ENCODE peak calls at places on chromosome 9, in eight cellular contexts. One of them, this sample, is unnamed.

GRCh38 chr9:127898433-127899199 is 787 bp downstream of the ST6GALNAC6 start:
- DNase-seq in NCI-H774: no peak
- DNase-seq in heart left ventricle: no peak
- DNase-seq in GDM1: no peak
- DNase-seq in GM06990: peak
- DNase-seq in T-helper 17 cell: no peak
- DNase-seq in CD8-positive, alpha-beta T cell: no peak
- DNase-seq in AG10803: peak
- DNase-seq in this sample: peak

GRCh38 chr9:75624984-75625383 is 265.5 kb upstream of the PCSK5 start:
- DNase-seq in NCI-H774: no peak
- DNase-seq in heart left ventricle: no peak
- DNase-seq in GDM1: no peak
- DNase-seq in GM06990: no peak
- DNase-seq in T-helper 17 cell: no peak
- DNase-seq in CD8-positive, alpha-beta T cell: no peak
- DNase-seq in AG10803: no peak
- DNase-seq in this sample: no peak

GRCh38 chr9:15176821-15177220 is 130.2 kb downstream of the TTC39B start:
- DNase-seq in NCI-H774: no peak
- DNase-seq in heart left ventricle: no peak
- DNase-seq in GDM1: no peak
- DNase-seq in GM06990: no peak
- DNase-seq in T-helper 17 cell: no peak
- DNase-seq in CD8-positive, alpha-beta T cell: no peak
- DNase-seq in AG10803: no peak
- DNase-seq in this sample: no peak

GRCh38 chr9:112547712-112548440 is 61.2 kb downstream of the KIAA1958 start:
- DNase-seq in NCI-H774: no peak
- DNase-seq in heart left ventricle: no peak
- DNase-seq in GDM1: no peak
- DNase-seq in GM06990: no peak
- DNase-seq in T-helper 17 cell: no peak
- DNase-seq in CD8-positive, alpha-beta T cell: no peak
- DNase-seq in AG10803: no peak
- DNase-seq in this sample: no peak

GRCh38 chr9:125683486-125683885 is 23.5 kb downstream of the MAPKAP1 start:
- DNase-seq in NCI-H774: no peak
- DNase-seq in heart left ventricle: no peak
- DNase-seq in GDM1: no peak
- DNase-seq in GM06990: no peak
- DNase-seq in T-helper 17 cell: no peak
- DNase-seq in CD8-positive, alpha-beta T cell: no peak
- DNase-seq in AG10803: peak
- DNase-seq in this sample: no peak

GRCh38 chr9:134299883-134300282 is 26.4 kb upstream of the RXRA start:
- DNase-seq in NCI-H774: no peak
- DNase-seq in heart left ventricle: peak
- DNase-seq in GDM1: no peak
- DNase-seq in GM06990: no peak
- DNase-seq in T-helper 17 cell: no peak
- DNase-seq in CD8-positive, alpha-beta T cell: no peak
- DNase-seq in AG10803: no peak
- DNase-seq in this sample: no peak

GRCh38 chr9:118438805-118439204 is 734.6 kb downstream of the TLR4 start:
- DNase-seq in NCI-H774: no peak
- DNase-seq in heart left ventricle: no peak
- DNase-seq in GDM1: no peak
- DNase-seq in GM06990: no peak
- DNase-seq in T-helper 17 cell: no peak
- DNase-seq in CD8-positive, alpha-beta T cell: no peak
- DNase-seq in AG10803: no peak
- DNase-seq in this sample: no peak

GRCh38 chr9:116100711-116101111 is 52.9 kb upstream of the PAPPA start:
- DNase-seq in NCI-H774: no peak
- DNase-seq in heart left ventricle: no peak
- DNase-seq in GDM1: no peak
- DNase-seq in GM06990: no peak
- DNase-seq in T-helper 17 cell: no peak
- DNase-seq in CD8-positive, alpha-beta T cell: no peak
- DNase-seq in AG10803: no peak
- DNase-seq in this sample: peak

GRCh38 chr9:121987312-121987711 is 105.8 kb downstream of the TTLL11 start:
- DNase-seq in NCI-H774: no peak
- DNase-seq in heart left ventricle: no peak
- DNase-seq in GDM1: no peak
- DNase-seq in GM06990: no peak
- DNase-seq in T-helper 17 cell: no peak
- DNase-seq in CD8-positive, alpha-beta T cell: no peak
- DNase-seq in AG10803: no peak
- DNase-seq in this sample: no peak

GRCh38 chr9:87698069-87698809 is 27.7 kb upstream of the CTSL start:
- DNase-seq in NCI-H774: no peak
- DNase-seq in heart left ventricle: no peak
- DNase-seq in GDM1: no peak
- DNase-seq in GM06990: no peak
- DNase-seq in T-helper 17 cell: no peak
- DNase-seq in CD8-positive, alpha-beta T cell: no peak
- DNase-seq in AG10803: no peak
- DNase-seq in this sample: no peak

GRCh38 chr9:110571801-110572490 is 7.6 kb downstream of the SVEP1 start:
- DNase-seq in NCI-H774: no peak
- DNase-seq in heart left ventricle: no peak
- DNase-seq in GDM1: no peak
- DNase-seq in GM06990: no peak
- DNase-seq in T-helper 17 cell: no peak
- DNase-seq in CD8-positive, alpha-beta T cell: no peak
- DNase-seq in AG10803: peak
- DNase-seq in this sample: no peak

GRCh38 chr9:116692619-116693018 is 5.5 kb downstream of the TRIM32 start:
- DNase-seq in NCI-H774: no peak
- DNase-seq in heart left ventricle: no peak
- DNase-seq in GDM1: no peak
- DNase-seq in GM06990: no peak
- DNase-seq in T-helper 17 cell: no peak
- DNase-seq in CD8-positive, alpha-beta T cell: no peak
- DNase-seq in AG10803: no peak
- DNase-seq in this sample: no peak

GRCh38 chr9:116232425-116233159 is 79.0 kb downstream of the PAPPA start:
- DNase-seq in NCI-H774: no peak
- DNase-seq in heart left ventricle: no peak
- DNase-seq in GDM1: no peak
- DNase-seq in GM06990: no peak
- DNase-seq in T-helper 17 cell: no peak
- DNase-seq in CD8-positive, alpha-beta T cell: no peak
- DNase-seq in AG10803: peak
- DNase-seq in this sample: peak

GRCh38 chr9:83334320-83334719 is 203.9 kb downstream of the FRMD3 start:
- DNase-seq in NCI-H774: peak
- DNase-seq in heart left ventricle: peak
- DNase-seq in GDM1: peak
- DNase-seq in GM06990: no peak
- DNase-seq in T-helper 17 cell: peak
- DNase-seq in CD8-positive, alpha-beta T cell: peak
- DNase-seq in AG10803: peak
- DNase-seq in this sample: peak

GRCh38 chr9:980621-981020 is 4.2 kb downstream of the DMRT3 start:
- DNase-seq in NCI-H774: no peak
- DNase-seq in heart left ventricle: no peak
- DNase-seq in GDM1: no peak
- DNase-seq in GM06990: no peak
- DNase-seq in T-helper 17 cell: no peak
- DNase-seq in CD8-positive, alpha-beta T cell: no peak
- DNase-seq in AG10803: no peak
- DNase-seq in this sample: no peak

GRCh38 chr9:80968611-80969010 is 720.7 kb downstream of the TLE1 start:
- DNase-seq in NCI-H774: no peak
- DNase-seq in heart left ventricle: no peak
- DNase-seq in GDM1: no peak
- DNase-seq in GM06990: no peak
- DNase-seq in T-helper 17 cell: no peak
- DNase-seq in CD8-positive, alpha-beta T cell: no peak
- DNase-seq in AG10803: peak
- DNase-seq in this sample: peak

GRCh38 chr9:92294297-92294676 is 790 bp upstream of the IARS1 start:
- DNase-seq in NCI-H774: no peak
- DNase-seq in heart left ventricle: no peak
- DNase-seq in GDM1: no peak
- DNase-seq in GM06990: peak
- DNase-seq in T-helper 17 cell: no peak
- DNase-seq in CD8-positive, alpha-beta T cell: no peak
- DNase-seq in AG10803: peak
- DNase-seq in this sample: peak

GRCh38 chr9:88378317-88378716 is 9.9 kb upstream of the SPIN1 start:
- DNase-seq in NCI-H774: no peak
- DNase-seq in heart left ventricle: no peak
- DNase-seq in GDM1: no peak
- DNase-seq in GM06990: no peak
- DNase-seq in T-helper 17 cell: no peak
- DNase-seq in CD8-positive, alpha-beta T cell: no peak
- DNase-seq in AG10803: no peak
- DNase-seq in this sample: no peak

GRCh38 chr9:125146247-125146646 is 2.9 kb upstream of the SCAI start:
- DNase-seq in NCI-H774: no peak
- DNase-seq in heart left ventricle: no peak
- DNase-seq in GDM1: no peak
- DNase-seq in GM06990: peak
- DNase-seq in T-helper 17 cell: no peak
- DNase-seq in CD8-positive, alpha-beta T cell: no peak
- DNase-seq in AG10803: peak
- DNase-seq in this sample: peak

GRCh38 chr9:14096182-14096922 is 217.6 kb downstream of the NFIB start:
- DNase-seq in NCI-H774: peak
- DNase-seq in heart left ventricle: peak
- DNase-seq in GDM1: no peak
- DNase-seq in GM06990: no peak
- DNase-seq in T-helper 17 cell: no peak
- DNase-seq in CD8-positive, alpha-beta T cell: no peak
- DNase-seq in AG10803: peak
- DNase-seq in this sample: peak

GRCh38 chr9:98552306-98552705 is 156.4 kb downstream of the GABBR2 start:
- DNase-seq in NCI-H774: no peak
- DNase-seq in heart left ventricle: no peak
- DNase-seq in GDM1: no peak
- DNase-seq in GM06990: no peak
- DNase-seq in T-helper 17 cell: no peak
- DNase-seq in CD8-positive, alpha-beta T cell: no peak
- DNase-seq in AG10803: no peak
- DNase-seq in this sample: no peak

GRCh38 chr9:21549251-21549765 is 67.2 kb upstream of the IFNE start:
- DNase-seq in NCI-H774: no peak
- DNase-seq in heart left ventricle: no peak
- DNase-seq in GDM1: no peak
- DNase-seq in GM06990: no peak
- DNase-seq in T-helper 17 cell: no peak
- DNase-seq in CD8-positive, alpha-beta T cell: no peak
- DNase-seq in AG10803: peak
- DNase-seq in this sample: peak

GRCh38 chr9:76412638-76413037 is 18.4 kb upstream of the RFK start:
- DNase-seq in NCI-H774: no peak
- DNase-seq in heart left ventricle: no peak
- DNase-seq in GDM1: no peak
- DNase-seq in GM06990: no peak
- DNase-seq in T-helper 17 cell: no peak
- DNase-seq in CD8-positive, alpha-beta T cell: no peak
- DNase-seq in AG10803: no peak
- DNase-seq in this sample: no peak

GRCh38 chr9:69376651-69377050 is 51.6 kb downstream of the ENTREP1 start:
- DNase-seq in NCI-H774: no peak
- DNase-seq in heart left ventricle: peak
- DNase-seq in GDM1: no peak
- DNase-seq in GM06990: no peak
- DNase-seq in T-helper 17 cell: no peak
- DNase-seq in CD8-positive, alpha-beta T cell: no peak
- DNase-seq in AG10803: peak
- DNase-seq in this sample: peak

GRCh38 chr9:93117924-93118862 is 15.9 kb downstream of the NINJ1 start:
- DNase-seq in NCI-H774: no peak
- DNase-seq in heart left ventricle: peak
- DNase-seq in GDM1: no peak
- DNase-seq in GM06990: peak
- DNase-seq in T-helper 17 cell: no peak
- DNase-seq in CD8-positive, alpha-beta T cell: no peak
- DNase-seq in AG10803: no peak
- DNase-seq in this sample: no peak

GRCh38 chr9:14317667-14318255 is 3.8 kb upstream of the NFIB start:
- DNase-seq in NCI-H774: no peak
- DNase-seq in heart left ventricle: no peak
- DNase-seq in GDM1: no peak
- DNase-seq in GM06990: no peak
- DNase-seq in T-helper 17 cell: no peak
- DNase-seq in CD8-positive, alpha-beta T cell: no peak
- DNase-seq in AG10803: no peak
- DNase-seq in this sample: no peak

GRCh38 chr9:93597871-93598646 is 21.7 kb downstream of the PHF2 start:
- DNase-seq in NCI-H774: no peak
- DNase-seq in heart left ventricle: no peak
- DNase-seq in GDM1: no peak
- DNase-seq in GM06990: no peak
- DNase-seq in T-helper 17 cell: no peak
- DNase-seq in CD8-positive, alpha-beta T cell: no peak
- DNase-seq in AG10803: no peak
- DNase-seq in this sample: no peak

GRCh38 chr9:20356392-20357206 is 265.7 kb downstream of the MLLT3 start:
- DNase-seq in NCI-H774: peak
- DNase-seq in heart left ventricle: peak
- DNase-seq in GDM1: peak
- DNase-seq in GM06990: peak
- DNase-seq in T-helper 17 cell: peak
- DNase-seq in CD8-positive, alpha-beta T cell: peak
- DNase-seq in AG10803: peak
- DNase-seq in this sample: peak

GRCh38 chr9:14350766-14351165 is 36.8 kb upstream of the NFIB start:
- DNase-seq in NCI-H774: no peak
- DNase-seq in heart left ventricle: no peak
- DNase-seq in GDM1: no peak
- DNase-seq in GM06990: no peak
- DNase-seq in T-helper 17 cell: no peak
- DNase-seq in CD8-positive, alpha-beta T cell: no peak
- DNase-seq in AG10803: no peak
- DNase-seq in this sample: no peak

GRCh38 chr9:128121924-128122808 is 5.4 kb downstream of the PTGES2 start:
- DNase-seq in NCI-H774: no peak
- DNase-seq in heart left ventricle: peak
- DNase-seq in GDM1: no peak
- DNase-seq in GM06990: no peak
- DNase-seq in T-helper 17 cell: no peak
- DNase-seq in CD8-positive, alpha-beta T cell: no peak
- DNase-seq in AG10803: no peak
- DNase-seq in this sample: no peak

GRCh38 chr9:126523621-126524111 is 90.1 kb upstream of the LMX1B start:
- DNase-seq in NCI-H774: no peak
- DNase-seq in heart left ventricle: no peak
- DNase-seq in GDM1: no peak
- DNase-seq in GM06990: no peak
- DNase-seq in T-helper 17 cell: no peak
- DNase-seq in CD8-positive, alpha-beta T cell: peak
- DNase-seq in AG10803: no peak
- DNase-seq in this sample: no peak

GRCh38 chr9:130001185-130001584 is 41.8 kb downstream of the FNBP1 start:
- DNase-seq in NCI-H774: no peak
- DNase-seq in heart left ventricle: no peak
- DNase-seq in GDM1: no peak
- DNase-seq in GM06990: no peak
- DNase-seq in T-helper 17 cell: no peak
- DNase-seq in CD8-positive, alpha-beta T cell: no peak
- DNase-seq in AG10803: no peak
- DNase-seq in this sample: no peak

GRCh38 chr9:89991204-89991790 is 386.5 kb downstream of the GADD45G start:
- DNase-seq in NCI-H774: no peak
- DNase-seq in heart left ventricle: no peak
- DNase-seq in GDM1: no peak
- DNase-seq in GM06990: no peak
- DNase-seq in T-helper 17 cell: no peak
- DNase-seq in CD8-positive, alpha-beta T cell: no peak
- DNase-seq in AG10803: no peak
- DNase-seq in this sample: no peak

GRCh38 chr9:82780017-82780416 is 282.9 kb downstream of the RASEF start:
- DNase-seq in NCI-H774: no peak
- DNase-seq in heart left ventricle: no peak
- DNase-seq in GDM1: no peak
- DNase-seq in GM06990: no peak
- DNase-seq in T-helper 17 cell: no peak
- DNase-seq in CD8-positive, alpha-beta T cell: no peak
- DNase-seq in AG10803: no peak
- DNase-seq in this sample: no peak